ENCODE peak calls at places on chromosomes 6 and 20, in four cellular contexts. One of them, this sample, is unnamed.

GRCh38 chr6:26086214-26086613 is 1.0 kb upstream of the HFE start:
- DNase-seq in upper lobe of right lung: no peak
- DNase-seq in tibial nerve: no peak
- DNase-seq in A549: no peak
- DNase-seq in this sample: no peak

GRCh38 chr6:132400641-132401119 is 595 bp downstream of the MOXD1 start:
- DNase-seq in tibial nerve: no peak
- DNase-seq in upper lobe of right lung: no peak
- DNase-seq in A549: no peak
- DNase-seq in this sample: no peak

GRCh38 chr20:59190509-59190908 is 26.9 kb downstream of the ZNF831 start:
- DNase-seq in tibial nerve: no peak
- DNase-seq in A549: no peak
- DNase-seq in upper lobe of right lung: no peak
- DNase-seq in this sample: no peak

GRCh38 chr6:56347526-56347925 is 100.1 kb upstream of the COL21A1 start:
- DNase-seq in A549: no peak
- DNase-seq in upper lobe of right lung: no peak
- DNase-seq in tibial nerve: no peak
- DNase-seq in this sample: no peak

GRCh38 chr20:33518071-33518470 is 28.2 kb downstream of the CBFA2T2 start:
- DNase-seq in upper lobe of right lung: peak; percentile 16
- DNase-seq in A549: no peak
- DNase-seq in tibial nerve: no peak
- DNase-seq in this sample: no peak

GRCh38 chr20:34689486-34689885 is 12.6 kb upstream of the PIGU start:
- DNase-seq in upper lobe of right lung: no peak
- DNase-seq in A549: peak; percentile 69
- DNase-seq in tibial nerve: no peak
- DNase-seq in this sample: no peak

GRCh38 chr6:42190784-42191183 is 4.0 kb downstream of the GUCA1B start:
- DNase-seq in A549: no peak
- DNase-seq in upper lobe of right lung: no peak
- DNase-seq in tibial nerve: no peak
- DNase-seq in this sample: no peak

GRCh38 chr6:93419304-93420162 is at the start of gene EPHA7:
- DNase-seq in A549: peak; percentile 74
- DNase-seq in tibial nerve: peak; percentile 88
- DNase-seq in upper lobe of right lung: peak; percentile 93
- DNase-seq in this sample: peak; percentile 84

GRCh38 chr6:125790403-125791150 is at the start of gene NCOA7:
- DNase-seq in upper lobe of right lung: peak; percentile 92
- DNase-seq in tibial nerve: peak; percentile 71
- DNase-seq in A549: peak; percentile 72
- DNase-seq in this sample: peak; percentile 93

GRCh38 chr6:149558029-149558428 is 8.1 kb upstream of the GINM1 start:
- DNase-seq in tibial nerve: no peak
- DNase-seq in A549: no peak
- DNase-seq in upper lobe of right lung: no peak
- DNase-seq in this sample: no peak

GRCh38 chr20:17606001-17606400 is 36.1 kb downstream of the DSTN start:
- DNase-seq in A549: no peak
- DNase-seq in upper lobe of right lung: no peak
- DNase-seq in tibial nerve: no peak
- DNase-seq in this sample: no peak

GRCh38 chr6:31660224-31660997 is at the start of gene C6orf47:
- DNase-seq in tibial nerve: peak; percentile 75
- DNase-seq in upper lobe of right lung: peak; percentile 95
- DNase-seq in A549: peak; percentile 73
- DNase-seq in this sample: peak; percentile 94

GRCh38 chr6:90574610-90575009 is 12.3 kb downstream of the MAP3K7 start:
- DNase-seq in upper lobe of right lung: no peak
- DNase-seq in tibial nerve: no peak
- DNase-seq in A549: no peak
- DNase-seq in this sample: no peak

GRCh38 chr6:136923116-136923953 is 1.2 kb downstream of the SLC35D3 start:
- DNase-seq in A549: no peak
- DNase-seq in tibial nerve: no peak
- DNase-seq in upper lobe of right lung: no peak
- DNase-seq in this sample: no peak

GRCh38 chr6:68911811-68912210 is 276.7 kb downstream of the ADGRB3 start:
- DNase-seq in upper lobe of right lung: no peak
- DNase-seq in A549: no peak
- DNase-seq in tibial nerve: no peak
- DNase-seq in this sample: no peak

GRCh38 chr6:119280586-119281163 is 68.9 kb downstream of the MAN1A1 start:
- DNase-seq in upper lobe of right lung: no peak
- DNase-seq in A549: no peak
- DNase-seq in tibial nerve: no peak
- DNase-seq in this sample: no peak

GRCh38 chr6:35024601-35025054 is 116.5 kb downstream of the TCP11 start:
- DNase-seq in upper lobe of right lung: peak; percentile 83
- DNase-seq in A549: peak; percentile 78
- DNase-seq in tibial nerve: no peak
- DNase-seq in this sample: no peak

GRCh38 chr20:41524980-41525613 is 93.1 kb downstream of the CHD6 start:
- DNase-seq in A549: no peak
- DNase-seq in tibial nerve: peak; percentile 43
- DNase-seq in upper lobe of right lung: peak; percentile 84
- DNase-seq in this sample: peak; percentile 31

GRCh38 chr6:17600527-17601388 is 656 bp downstream of the FAM8A1 start:
- DNase-seq in A549: no peak
- DNase-seq in tibial nerve: peak; percentile 14
- DNase-seq in upper lobe of right lung: peak; percentile 85
- DNase-seq in this sample: peak; percentile 76

GRCh38 chr6:154509421-154510143 is 903 bp downstream of the CNKSR3 start:
- DNase-seq in upper lobe of right lung: peak; percentile 74
- DNase-seq in tibial nerve: no peak
- DNase-seq in A549: no peak
- DNase-seq in this sample: peak; percentile 29

GRCh38 chr6:152146385-152146784 is 338.9 kb downstream of the ESR1 start:
- DNase-seq in A549: no peak
- DNase-seq in upper lobe of right lung: no peak
- DNase-seq in tibial nerve: no peak
- DNase-seq in this sample: no peak

GRCh38 chr20:45114465-45115385 is at the start of gene WFDC5:
- DNase-seq in tibial nerve: no peak
- DNase-seq in upper lobe of right lung: no peak
- DNase-seq in A549: no peak
- DNase-seq in this sample: no peak

GRCh38 chr6:42093582-42094329 is 43.4 kb downstream of the TAF8 start:
- DNase-seq in tibial nerve: no peak
- DNase-seq in A549: no peak
- DNase-seq in upper lobe of right lung: no peak
- DNase-seq in this sample: no peak

DNA sequence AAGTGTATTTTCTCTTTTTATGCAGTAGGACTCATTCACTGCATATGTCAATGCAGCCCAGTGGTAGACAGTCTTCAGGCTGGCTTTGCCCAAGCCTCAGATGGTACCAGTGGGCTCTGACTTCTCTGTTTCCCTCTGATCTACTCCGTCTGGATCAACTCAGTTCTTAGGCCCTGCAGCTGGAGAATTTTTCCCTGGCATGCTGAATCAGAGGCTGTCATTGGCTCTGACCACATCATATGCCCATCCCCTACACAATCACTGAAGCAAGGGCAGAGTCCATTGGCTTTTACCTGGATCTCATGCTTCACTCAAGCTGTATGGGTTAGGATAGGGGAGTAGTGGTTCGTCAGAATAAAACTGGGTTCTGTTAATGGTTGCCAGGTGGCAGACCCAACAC is 57.8 kb downstream of the KIZ start:
- DNase-seq in upper lobe of right lung: no peak
- DNase-seq in A549: peak; percentile 9
- DNase-seq in tibial nerve: no peak
- DNase-seq in this sample: no peak
- TF ChIP-seq CTCF in upper lobe of right lung: no peak
- TF ChIP-seq CTCF in A549: no peak
- TF ChIP-seq CTCF in tibial nerve: no peak
- TF ChIP-seq CTCF in this sample: no peak

DNA sequence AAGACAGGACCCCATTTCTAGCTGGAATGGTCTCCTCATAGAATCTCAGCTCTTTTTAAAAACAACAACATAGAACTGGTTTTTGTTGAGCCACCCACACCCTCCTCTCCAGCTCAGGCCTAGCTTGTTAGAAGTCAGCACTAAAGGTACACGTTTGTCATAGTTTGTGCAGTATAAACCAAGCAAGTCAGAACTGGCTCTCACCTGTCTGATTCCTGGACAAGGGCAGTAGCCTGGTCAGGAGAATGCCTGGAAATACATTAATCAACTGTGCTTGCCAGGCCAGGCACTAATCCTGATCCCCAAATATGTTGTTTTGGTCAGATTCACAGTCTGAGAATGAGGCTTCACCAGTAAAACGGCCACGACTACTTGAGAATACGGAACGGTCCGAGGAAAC is 296.7 kb downstream of the ZFAND3 start:
- DNase-seq in A549: no peak
- DNase-seq in upper lobe of right lung: no peak
- DNase-seq in tibial nerve: no peak
- DNase-seq in this sample: no peak
- H3K27ac ChIP-seq in A549: no peak overlapping the region
- H3K27ac ChIP-seq in upper lobe of right lung: no peak overlapping the region
- H3K27ac ChIP-seq in tibial nerve: no peak overlapping the region
- H3K27ac ChIP-seq in this sample: no peak overlapping the region

GRCh38 chr6:110039996-110040383 is 61.9 kb downstream of the GPR6 start:
- DNase-seq in tibial nerve: no peak
- DNase-seq in upper lobe of right lung: peak; percentile 66
- DNase-seq in A549: peak; percentile 12
- DNase-seq in this sample: no peak
- TF ChIP-seq CTCF in tibial nerve: peak; percentile 21
- TF ChIP-seq CTCF in upper lobe of right lung: peak; percentile 30
- TF ChIP-seq CTCF in A549: no peak
- TF ChIP-seq CTCF in this sample: no peak

DNA sequence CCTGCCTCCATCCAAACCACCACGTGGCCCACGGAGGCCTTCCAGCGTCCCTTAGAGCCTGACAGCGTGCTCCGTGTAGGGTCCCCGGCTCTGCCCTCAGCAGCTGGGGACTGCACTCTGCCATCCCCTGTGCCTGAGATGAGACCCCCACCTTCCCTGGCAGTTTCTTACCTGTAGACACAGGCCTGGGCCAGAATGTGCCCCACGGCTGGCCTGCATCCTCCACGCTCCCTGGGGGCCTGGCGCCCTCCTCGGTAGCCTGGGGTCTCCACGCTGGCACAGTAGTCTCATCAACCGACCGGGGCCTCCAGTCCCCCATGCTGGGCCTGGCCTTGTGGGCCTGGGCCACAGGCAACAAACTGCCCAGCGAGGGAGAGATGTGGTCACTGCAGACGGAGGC is 9.6 kb downstream of the DACT2 start:
- DNase-seq in A549: no peak
- DNase-seq in tibial nerve: no peak
- DNase-seq in upper lobe of right lung: no peak
- DNase-seq in this sample: no peak
- H3K27ac ChIP-seq in A549: no peak overlapping the region
- H3K27ac ChIP-seq in tibial nerve: no peak overlapping the region
- H3K27ac ChIP-seq in upper lobe of right lung: no peak overlapping the region
- H3K27ac ChIP-seq in this sample: no peak overlapping the region

DNA sequence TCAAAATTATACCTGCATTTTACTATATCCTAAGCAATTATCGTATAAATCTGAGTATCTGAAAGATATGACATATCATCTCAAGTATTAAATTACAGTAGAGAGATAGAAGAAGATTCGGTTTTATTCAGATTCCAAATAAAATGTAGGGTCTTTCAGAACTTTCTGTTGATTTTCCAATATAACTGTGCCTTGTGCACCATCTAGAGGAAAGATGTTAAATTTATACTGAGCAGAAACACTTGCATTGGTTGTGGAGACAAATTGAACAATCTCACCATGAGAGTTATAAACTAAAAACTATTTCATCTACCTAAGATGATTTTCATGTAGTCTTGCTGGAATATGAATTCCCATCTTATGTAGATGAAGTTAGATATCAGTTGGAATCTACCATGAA is 26.8 kb upstream of the HSF2 start:
- DNase-seq in upper lobe of right lung: no peak
- DNase-seq in A549: no peak
- DNase-seq in tibial nerve: no peak
- DNase-seq in this sample: no peak
- TF ChIP-seq CTCF in upper lobe of right lung: peak; percentile 24
- TF ChIP-seq CTCF in A549: peak; percentile 17
- TF ChIP-seq CTCF in tibial nerve: no peak
- TF ChIP-seq CTCF in this sample: no peak